ENCODE peak calls at places on chromosomes 6 and 20, in six cellular contexts. V is HCT116; Q is LoVo; W is endothelial cell; J is activated CD4-positive, alpha-beta T cell treated with anti-CD3 and anti-CD28 coated beads, Interleukin-2, amount 50 U/mL, for 4 hours; I is activated T-helper 2 cell treated with anti-CD3 and anti-CD28 coated beads, Interferon-gamma antibody, Interleukin-2, Interleukin-4, amounts not matched to agents 10 μg/mL and 5 μg/mL and 100 μg/mL, durations not matched to agents 14 hours and 24 hours and 36 hours. H is an unnamed sample.

GRCh38 chr6:30727920-30728605 is 7.9 kb downstream of the TUBB start:
- DNase-seq in W (no peak), Q (no peak), J (no peak), V (no peak), I (no peak), H (no peak)

GRCh38 chr6:35267897-35268296 is 8.4 kb downstream of the ZNF76 start:
- DNase-seq in W (no peak), I (no peak), J (no peak), V (no peak), Q (no peak), H (no peak)

GRCh38 chr6:150813319-150813992 is 52.0 kb upstream of the MTHFD1L start:
- DNase-seq in I (no peak), Q (peak; percentile 65), W (no peak), J (peak; percentile 21), V (peak; percentile 92), H (no peak)

GRCh38 chr6:10419749-10420545 is 5.1 kb upstream of the TFAP2A start:
- DNase-seq in Q (no peak), J (no peak), I (no peak), W (no peak), V (no peak), H (no peak)

GRCh38 chr6:140436023-140436811 is 1061.8 kb upstream of the CITED2 start:
- DNase-seq in Q (no peak), I (no peak), W (no peak), V (no peak), J (no peak), H (no peak)

GRCh38 chr20:17172826-17173420 is 53.9 kb upstream of the PCSK2 start:
- DNase-seq in V (no peak), Q (no peak), J (no peak), W (no peak), I (no peak), H (no peak)

GRCh38 chr20:2799688-2800589 is 488 bp downstream of the CPXM1 start:
- DNase-seq in W (no peak), I (no peak), V (no peak), J (no peak), Q (no peak), H (no peak)

GRCh38 chr20:35145141-35145564 is 2.0 kb downstream of the EDEM2 start:
- DNase-seq in J (no peak), Q (peak; percentile 47), I (no peak), W (peak; percentile 14), V (peak; percentile 47), H (no peak)

GRCh38 chr6:2790588-2790987 is 25.4 kb downstream of the WRNIP1 start:
- DNase-seq in Q (no peak), W (peak; percentile 48), V (no peak), J (no peak), I (no peak), H (no peak)

GRCh38 chr20:25606094-25606640 is 17.6 kb downstream of the NANP start:
- DNase-seq in Q (no peak), W (no peak), V (no peak), I (no peak), J (no peak), H (no peak)

GRCh38 chr6:37696220-37696840 is 1.4 kb downstream of the MDGA1 start:
- DNase-seq in Q (no peak), I (peak; percentile 30), J (peak; percentile 17), W (peak; percentile 48), V (no peak), H (no peak)

GRCh38 chr6:114541794-114542193 is 199.0 kb upstream of the HS3ST5 start:
- DNase-seq in V (no peak), J (no peak), I (no peak), Q (no peak), W (no peak), H (no peak)

GRCh38 chr6:85580878-85581267 is 12.8 kb downstream of the SNX14 start:
- DNase-seq in J (no peak), W (no peak), V (no peak), I (no peak), Q (peak; percentile 20), H (no peak)

GRCh38 chr6:97594834-97595233 is 311.8 kb upstream of the MMS22L start:
- DNase-seq in Q (no peak), J (no peak), V (no peak), I (no peak), W (no peak), H (no peak)

GRCh38 chr6:159797554-159797953 is 2.5 kb upstream of the PNLDC1 start:
- DNase-seq in I (no peak), V (no peak), Q (no peak), J (no peak), W (no peak), H (no peak)

GRCh38 chr6:33974471-33974870 is 170.7 kb upstream of the MLN start:
- DNase-seq in Q (no peak), I (no peak), W (no peak), J (no peak), V (no peak), H (no peak)

GRCh38 chr6:132213191-132213590 is 188.1 kb downstream of the MOXD1 start:
- DNase-seq in Q (no peak), W (no peak), V (no peak), I (no peak), J (no peak), H (no peak)

GRCh38 chr6:32181890-32182529 is 2.0 kb downstream of the AGER start:
- DNase-seq in Q (no peak), V (no peak), W (no peak), I (no peak), J (no peak), H (no peak)

GRCh38 chr20:33789109-33789857 is 21.9 kb upstream of the CHMP4B start:
- DNase-seq in J (no peak), W (peak; percentile 45), V (peak; percentile 98), I (no peak), Q (peak; percentile 99), H (no peak)

GRCh38 chr6:148973809-148974208 is 227.0 kb downstream of the UST start:
- DNase-seq in V (peak; percentile 21), J (no peak), W (no peak), I (no peak), Q (no peak), H (no peak)

GRCh38 chr6:37612475-37612874 is 85.2 kb downstream of the MDGA1 start:
- DNase-seq in W (no peak), Q (no peak), J (no peak), I (no peak), V (no peak), H (no peak)

GRCh38 chr6:83273596-83273995 is 80.4 kb downstream of the RWDD2A start:
- DNase-seq in V (no peak), W (no peak), I (no peak), J (no peak), Q (no peak), H (no peak)